ENCODE peak calls at places on chromosomes 13 and 19, in five cellular contexts. A, B, Y, D and L are unnamed samples.

GRCh38 chr19:55606471-55606787 is 982 bp downstream of the ZNF865 start:
- DNase-seq in A (no peak), B (no peak), Y (no peak), D (no peak), L (no peak)

GRCh38 chr19:32817252-32817912 is 52.2 kb downstream of the SLC7A9 start:
- DNase-seq in A (no peak), B (no peak), Y (no peak), D (peak), L (peak)

GRCh38 chr19:40147693-40148347 is 43.4 kb upstream of the MAP3K10 start:
- DNase-seq in A (no peak), B (peak), Y (no peak), D (no peak), L (no peak)

GRCh38 chr19:35708391-35708790 is 4.0 kb downstream of the ZBTB32 start:
- DNase-seq in A (no peak), B (no peak), Y (no peak), D (no peak), L (no peak)

GRCh38 chr19:54190942-54191670 is at the start of gene TSEN34:
- DNase-seq in A (peak), B (peak), Y (peak), D (peak), L (peak)

GRCh38 chr13:80497007-80497406 is 156.1 kb upstream of the SPRY2 start:
- DNase-seq in A (no peak), B (no peak), Y (no peak), D (no peak), L (no peak)

GRCh38 chr13:107043016-107043957 is 475.4 kb upstream of the ARGLU1 start:
- DNase-seq in A (no peak), B (peak), Y (no peak), D (no peak), L (no peak)

GRCh38 chr13:25973085-25973484 is 78.7 kb downstream of the SHISA2 start:
- DNase-seq in A (no peak), B (no peak), Y (no peak), D (peak), L (no peak)

GRCh38 chr13:85659493-85659892 is 139.7 kb downstream of the SLITRK6 start:
- DNase-seq in A (no peak), B (no peak), Y (no peak), D (no peak), L (no peak)

GRCh38 chr13:109345433-109345941 is 440.9 kb downstream of the IRS2 start:
- DNase-seq in A (no peak), B (no peak), Y (no peak), D (no peak), L (no peak)

GRCh38 chr19:35949131-35949530 is 13.0 kb downstream of the LRFN3 start:
- DNase-seq in A (no peak), B (no peak), Y (no peak), D (no peak), L (no peak)